ENCODE peak calls at places on chromosome 21, in six cellular contexts. C is GM12878, J is astrocyte, B is uterus, R is small intestine, S is K562. I is an unnamed sample. For H3K9me3, the result is how much of the 10 kb centered on the place peaks cover.

GRCh38 chr21:39511102-39511501 is 59.3 kb downstream of the SH3BGR start:
- DNase-seq in C (no peak), J (no peak), B (no peak), R (no peak), S (no peak), I (no peak)

GRCh38 chr21:27291006-27291405 is 324.1 kb upstream of the ADAMTS5 start:
- DNase-seq in C (no peak), J (no peak), B (no peak), R (no peak), S (no peak), I (no peak)

GRCh38 chr21:29571949-29572348 is 273.2 kb downstream of the BACH1 start:
- DNase-seq in C (no peak), J (no peak), B (no peak), R (no peak), S (no peak), I (no peak)

GRCh38 chr21:41685511-41686149 is 81.2 kb downstream of the RIPK4 start:
- DNase-seq in C (no peak), J (no peak), B (no peak), R (no peak), S (no peak), I (no peak)

GRCh38 chr21:31222142-31222541 is 121.9 kb downstream of the TIAM1 start:
- DNase-seq in C (no peak), J (peak), B (no peak), R (no peak), S (no peak), I (peak)

GRCh38 chr21:26756491-26757159 is 88.6 kb downstream of the ADAMTS1 start:
- DNase-seq in C (no peak), J (peak), B (no peak), R (no peak), S (no peak), I (peak)

GRCh38 chr21:17089121-17089520 is 423.7 kb upstream of the CXADR start:
- DNase-seq in C (no peak), J (peak), B (no peak), R (no peak), S (no peak), I (no peak)

GRCh38 chr21:42097860-42098259 is 26.7 kb downstream of the UMODL1 start:
- DNase-seq in C (no peak), J (peak), B (no peak), R (peak), S (peak), I (peak)

GRCh38 chr21:44590311-44590721 is 2.0 kb downstream of the KRTAP10-6 start:
- DNase-seq in C (no peak), J (no peak), B (no peak), R (no peak), S (no peak), I (no peak)

GRCh38 chr21:32226444-32226843 is 52.4 kb downstream of the MIS18A start:
- DNase-seq in C (no peak), J (no peak), B (no peak), R (no peak), S (no peak), I (no peak)

GRCh38 chr21:27813750-27814149 is 846.9 kb upstream of the ADAMTS5 start:
- DNase-seq in C (no peak), J (no peak), B (no peak), R (no peak), S (no peak), I (no peak)

GRCh38 chr21:26280715-26281310 is 110.2 kb upstream of the APP start:
- DNase-seq in C (no peak), J (no peak), B (no peak), R (no peak), S (no peak), I (peak)

GRCh38 chr21:44989943-44990780 is 50.3 kb downstream of the SLX9 start:
- DNase-seq in C (no peak), J (no peak), B (no peak), R (no peak), S (no peak), I (no peak)

GRCh38 chr21:45458281-45459170 is 53.6 kb downstream of the COL18A1 start:
- DNase-seq in C (no peak), J (no peak), B (no peak), R (no peak), S (no peak), I (no peak)

GRCh38 chr21:43266534-43266933 is 97.7 kb downstream of the CRYAA start:
- DNase-seq in C (no peak), J (no peak), B (no peak), R (no peak), S (no peak), I (peak)

GRCh38 chr21:23686737-23687136 is 1920.5 kb downstream of the MRPL39 start:
- DNase-seq in C (no peak), J (no peak), B (no peak), R (no peak), S (no peak), I (no peak)

GRCh38 chr21:16954787-16955186 is 558.1 kb upstream of the CXADR start:
- DNase-seq in C (no peak), J (no peak), B (no peak), R (no peak), S (no peak), I (no peak)

GRCh38 chr21:35399002-35399401 is 349.9 kb upstream of the RUNX1 start:
- DNase-seq in C (no peak), J (no peak), B (no peak), R (no peak), S (peak), I (peak)

GRCh38 chr21:30227633-30228404 is 11.9 kb upstream of the CLDN8 start:
- DNase-seq in C (no peak), J (peak), B (peak), R (peak), S (peak), I (peak)

GRCh38 chr21:28473530-28474225 is 519.0 kb downstream of the LTN1 start:
- DNase-seq in C (no peak), J (no peak), B (no peak), R (no peak), S (no peak), I (peak)

GRCh38 chr21:16420086-16420724 is 690.4 kb downstream of the USP25 start:
- DNase-seq in C (no peak), J (peak), B (peak), R (no peak), S (no peak), I (peak)

DNA sequence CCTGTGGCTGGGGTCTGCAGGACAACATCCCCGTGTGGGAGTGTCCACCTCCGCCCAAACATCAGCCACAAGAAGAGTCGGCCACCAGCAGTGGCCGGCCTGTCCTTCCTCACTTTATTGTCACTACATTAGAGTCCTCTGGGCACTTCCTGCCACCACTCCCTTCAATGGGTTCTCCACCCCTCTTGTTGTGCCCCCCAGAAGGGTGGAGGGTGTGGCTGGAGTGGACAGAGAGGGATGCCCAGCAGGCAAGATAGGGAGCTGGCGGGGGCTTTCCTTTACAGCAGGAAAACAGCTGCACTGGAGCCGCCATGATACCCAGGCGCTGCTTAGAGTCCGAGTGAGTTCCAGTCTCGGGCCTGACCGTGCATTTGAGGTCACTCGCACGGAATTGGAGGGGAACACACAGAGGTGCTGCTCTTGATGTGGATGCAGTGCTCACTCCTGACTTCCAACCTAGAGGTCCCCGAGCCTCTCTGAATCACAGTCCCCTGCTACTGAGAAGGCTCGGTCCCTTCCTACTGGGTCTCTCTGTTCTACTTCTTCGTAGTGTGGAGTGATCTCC is 40.7 kb downstream of the VPS26C start:
- DNase-seq in C (no peak), J (no peak), B (no peak), R (no peak), S (no peak), I (no peak)
- H3K9me3 ChIP-seq in C (under half), J (under half), B (under half), R (under half), S (under half), I (under half)

DNA sequence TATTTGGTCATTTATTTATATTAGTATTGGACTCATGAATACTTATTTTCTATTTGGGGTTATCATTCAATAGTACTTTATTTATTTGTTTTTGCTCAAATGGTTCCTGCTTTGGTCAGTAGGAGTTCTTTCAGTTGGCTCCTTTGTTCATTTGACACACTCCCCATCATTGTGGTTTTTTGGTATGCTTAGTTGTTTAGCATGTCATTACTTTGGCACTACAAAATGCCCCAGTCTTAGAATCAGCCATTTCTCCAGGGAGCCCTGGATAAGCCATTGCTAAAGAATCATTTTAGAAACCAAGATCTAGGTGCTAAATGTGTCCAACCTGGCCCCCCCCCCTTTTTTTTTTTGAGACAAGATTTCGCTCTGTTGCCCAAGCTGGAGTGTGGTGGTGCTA is 61.7 kb upstream of the MRPS6 start:
- DNase-seq in C (no peak), J (no peak), B (no peak), R (no peak), S (no peak), I (no peak)
- H3K9me3 ChIP-seq in C (under half), J (under half), B (under half), R (under half), S (under half), I (under half)

GRCh38 chr21:10463156-10463555 is 58.2 kb upstream of the TPTE start:
- DNase-seq in C (no peak), J (no peak), B (no peak), R (no peak), S (no peak), I (no peak)
- H3K9me3 ChIP-seq in C (under half), J (under half), B (under half), R (under half), S (under half), I (under half)

GRCh38 chr21:38228115-38228514 is 28.7 kb upstream of the KCNJ15 start:
- DNase-seq in C (no peak), J (no peak), B (no peak), R (no peak), S (no peak), I (no peak)
- H3K9me3 ChIP-seq in C (under half), J (under half), B (under half), R (under half), S (under half), I (under half)

DNA sequence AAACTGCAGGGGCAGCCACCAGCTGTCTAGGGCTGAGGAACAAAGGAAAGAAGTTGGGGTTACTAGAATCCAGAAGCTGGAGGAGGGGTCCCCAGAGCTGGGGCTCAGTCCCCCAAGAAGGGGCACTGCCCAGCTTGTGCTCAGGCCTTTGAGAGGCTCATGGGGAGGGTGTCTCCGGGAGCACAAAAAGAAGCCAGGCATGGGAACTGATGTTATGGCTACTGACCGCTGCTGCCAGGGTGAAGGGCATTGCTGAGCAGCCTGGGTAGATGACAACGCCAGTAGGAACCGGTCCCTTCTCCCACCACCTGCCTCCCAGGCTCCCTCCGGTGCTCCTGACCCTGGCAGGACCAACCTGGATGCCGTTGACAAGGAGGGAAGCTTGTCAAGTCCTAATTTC is 762.5 kb upstream of the TPTE start:
- DNase-seq in C (no peak), J (no peak), B (no peak), R (no peak), S (no peak), I (no peak)
- H3K9me3 ChIP-seq in C (under half), J (under half), B (under half), R (under half), S (under half), I (under half)

DNA sequence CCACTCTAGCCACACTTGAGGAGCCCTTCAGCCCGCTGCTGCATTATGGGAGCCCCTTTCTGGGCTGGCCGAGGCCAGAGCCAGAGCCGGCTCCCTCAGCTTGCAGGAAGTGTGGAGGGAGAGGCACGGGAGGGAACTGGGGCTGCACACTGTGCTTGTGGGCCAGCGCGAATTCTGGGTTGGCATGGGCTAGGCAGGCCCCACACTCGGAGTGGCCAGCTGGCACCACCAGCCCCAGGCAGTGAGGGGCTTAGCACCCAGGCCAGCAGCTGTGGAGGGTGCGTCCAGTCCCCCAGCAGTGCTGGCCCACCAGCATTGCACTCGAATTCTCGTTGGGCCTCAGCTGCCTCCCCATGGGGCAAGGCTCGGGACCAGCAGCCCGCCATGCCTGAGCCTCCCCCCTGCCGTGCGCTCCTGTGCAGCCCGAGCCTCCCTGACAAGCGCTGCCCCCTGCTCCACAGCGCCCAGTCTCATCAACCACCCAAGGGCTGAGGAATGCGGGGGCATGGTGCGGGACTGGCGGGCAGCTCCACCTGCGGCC is 785.9 kb upstream of the TPTE start:
- DNase-seq in C (no peak), J (no peak), B (no peak), R (no peak), S (no peak), I (no peak)
- H3K9me3 ChIP-seq in C (under half), J (under half), B (under half), R (under half), S (under half), I (under half)

I was measured in GM23248.